ENCODE peak calls at places on chromosomes 7 and 10, in seven cellular contexts. O, H, W, R, I, J and P are unnamed samples.

GRCh38 chr7:159117366-159118219 is 27.1 kb downstream of the VIPR2 start:
- DNase-seq in J (no peak), O (peak; percentile 48), I (no peak), R (no peak), W (peak; percentile 49), H (no peak), P (no peak)

GRCh38 chr10:21791276-21791675 is 212.3 kb downstream of the DNAJC1 start:
- DNase-seq in J (no peak), I (no peak), O (no peak), W (no peak), H (no peak), R (no peak), P (no peak)

GRCh38 chr10:98748298-98748697 is 301.6 kb upstream of the HPS1 start:
- DNase-seq in W (no peak), H (no peak), I (no peak), O (peak; percentile 65), J (no peak), R (no peak), P (no peak)

GRCh38 chr7:154646126-154647013 is 356.6 kb downstream of the PAXIP1 start:
- DNase-seq in J (peak; percentile 94), W (no peak), R (no peak), H (no peak), I (no peak), O (no peak), P (no peak)

GRCh38 chr7:103857435-103857834 is 132.0 kb downstream of the RELN start:
- DNase-seq in O (peak; percentile 60), R (no peak), H (no peak), J (no peak), W (no peak), I (no peak), P (no peak)

GRCh38 chr7:91082854-91083495 is 181.3 kb upstream of the FZD1 start:
- DNase-seq in R (no peak), O (no peak), H (no peak), W (no peak), I (no peak), J (peak; percentile 23), P (peak; percentile 39)

GRCh38 chr10:118798186-118798811 is 43.5 kb upstream of the CACUL1 start:
- DNase-seq in W (no peak), I (no peak), H (no peak), R (no peak), O (no peak), J (peak; percentile 63), P (no peak)

GRCh38 chr7:114630186-114630824 is 215.7 kb downstream of the FOXP2 start:
- DNase-seq in J (no peak), H (no peak), O (no peak), R (no peak), W (no peak), I (no peak), P (no peak)

GRCh38 chr7:108335264-108335918 is 120.8 kb downstream of the NRCAM start:
- DNase-seq in I (no peak), H (no peak), R (no peak), O (no peak), W (no peak), J (peak; percentile 16), P (no peak)

GRCh38 chr7:124027236-124027635 is 5.6 kb downstream of the TMEM229A start:
- DNase-seq in I (no peak), W (no peak), H (no peak), R (no peak), O (no peak), J (no peak), P (no peak)

GRCh38 chr10:121262774-121263406 is 335.4 kb downstream of the FGFR2 start:
- DNase-seq in I (no peak), O (no peak), R (no peak), H (no peak), W (no peak), J (no peak), P (no peak)

DNA sequence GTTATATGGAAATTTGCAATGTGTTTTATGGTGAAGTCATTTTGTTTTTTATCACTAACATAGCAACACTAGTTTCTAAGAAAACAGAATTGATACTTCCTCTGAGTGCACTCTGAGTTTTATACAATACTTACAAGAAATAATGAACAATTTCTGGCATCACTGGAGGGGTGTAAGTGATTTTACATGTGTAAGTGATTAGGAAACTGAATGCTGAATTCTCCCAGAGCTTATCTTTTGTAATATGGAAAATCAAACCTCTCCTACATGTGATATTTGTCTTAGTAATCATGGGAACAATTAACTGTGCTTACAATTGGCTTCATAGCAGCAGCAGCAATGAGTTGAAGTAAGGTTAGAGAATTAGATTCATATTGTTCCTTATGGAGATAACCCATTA is 37.5 kb downstream of the SEMA3C start:
- DNase-seq in J (no peak), W (no peak), H (no peak), R (no peak), I (no peak), O (no peak), P (no peak)
- H3K4me1 ChIP-seq in J (peaks cover 39% of the 10 kb centered on the region), W (no peaks in the 10 kb centered on the region), H (peaks cover 51% of the 10 kb centered on the region), R (no peaks in the 10 kb centered on the region), I (peaks cover 4% of the 10 kb centered on the region), O (no peaks in the 10 kb centered on the region), P (no peaks in the 10 kb centered on the region)

DNA sequence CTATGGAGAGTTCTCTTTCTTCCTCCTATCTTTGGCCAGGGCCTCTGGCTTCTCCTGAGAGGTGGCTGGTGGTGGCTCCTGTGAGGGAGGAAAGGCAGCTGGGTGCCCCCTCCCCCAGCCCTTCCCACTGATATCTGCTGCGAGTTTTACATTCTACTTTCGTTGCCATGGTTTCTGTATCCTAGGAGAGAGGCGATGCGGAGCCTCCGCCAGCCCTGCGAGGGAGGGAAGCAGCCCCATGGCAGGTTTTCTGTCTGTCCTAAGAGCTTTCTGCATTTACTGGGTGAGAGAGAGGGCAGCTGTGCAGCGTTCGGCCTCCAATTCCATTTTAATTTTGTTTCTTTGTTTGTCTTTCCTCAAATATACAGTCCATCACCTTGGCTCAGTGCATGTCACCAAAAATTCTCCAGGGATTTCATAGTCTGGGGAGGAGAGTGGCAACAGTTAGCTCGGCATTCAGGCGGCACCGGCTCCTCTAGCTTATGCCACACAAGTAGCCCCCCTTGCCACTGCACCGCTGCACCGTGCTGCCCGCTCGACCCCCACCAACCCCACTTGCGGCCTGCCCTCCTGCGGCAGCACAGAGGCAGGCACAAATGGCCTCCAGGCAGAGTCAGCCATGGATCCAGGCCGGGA is 20.4 kb downstream of the DNAJB12 start:
- DNase-seq in J (peak; percentile 72), O (peak; percentile 78), R (peak; percentile 32), W (no peak), H (peak; percentile 16), I (no peak), P (peak; percentile 37)
- H3K27ac ChIP-seq in J (no peak overlapping the region), O (peak overlapping the region; percentile 97), R (peak overlapping the region; percentile 44), W (peak overlapping the region; percentile 94), H (peak overlapping the region; percentile 95), I (no peak overlapping the region), P (peak overlapping the region; percentile 79)

GRCh38 chr10:125125951-125126735 is 34.2 kb downstream of the CTBP2 start:
- DNase-seq in R (no peak), H (no peak), W (peak; percentile 59), O (no peak), I (no peak), J (no peak), P (no peak)

GRCh38 chr10:125123363-125124113 is 36.8 kb downstream of the CTBP2 start:
- DNase-seq in R (no peak), I (peak; percentile 84), H (peak; percentile 89), W (peak; percentile 83), O (no peak), J (peak; percentile 72), P (no peak)

GRCh38 chr10:125124907-125125306 is 35.5 kb downstream of the CTBP2 start:
- DNase-seq in H (no peak), W (peak; percentile 28), I (no peak), J (no peak), O (no peak), R (no peak), P (no peak)

GRCh38 chr10:125122566-125122965 is 37.8 kb downstream of the CTBP2 start:
- DNase-seq in H (no peak), J (no peak), R (no peak), W (peak; percentile 11), O (no peak), I (no peak), P (no peak)

GRCh38 chr10:125124114-125124486 is 36.3 kb downstream of the CTBP2 start:
- DNase-seq in I (no peak), O (no peak), W (no peak), H (no peak), J (no peak), R (no peak), P (no peak)
- H3K4me1 ChIP-seq in I (peaks cover 4% of the 10 kb centered on the region), O (peaks cover 3% of the 10 kb centered on the region), W (peaks cover 30% of the 10 kb centered on the region), H (peaks cover 100% of the 10 kb centered on the region), J (peaks cover 16% of the 10 kb centered on the region), R (no peaks in the 10 kb centered on the region), P (no peaks in the 10 kb centered on the region)

DNA sequence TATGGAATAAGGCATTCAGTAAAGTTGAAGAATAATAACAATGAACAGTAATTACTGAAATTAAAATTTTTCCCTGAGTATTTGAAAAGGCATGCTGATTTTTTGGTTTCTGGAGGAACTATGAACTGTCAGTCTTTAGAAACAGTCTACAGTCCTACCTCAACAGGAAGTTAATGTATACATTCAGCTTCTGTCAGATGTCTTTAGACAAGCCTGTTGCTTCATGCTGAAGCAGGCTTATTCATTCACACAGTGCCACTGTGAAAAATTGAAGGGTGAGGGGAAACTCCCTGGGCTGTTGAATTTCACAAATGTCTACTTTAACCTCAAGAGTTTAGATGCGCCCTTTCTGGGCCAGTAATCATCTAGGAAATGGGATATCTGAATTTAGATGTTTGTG is 3.5 kb downstream of the NRF1 start:
- DNase-seq in R (no peak), O (no peak), J (no peak), W (no peak), H (no peak), I (no peak), P (no peak)
- H3K27ac ChIP-seq in R (no peak overlapping the region), O (no peak overlapping the region), J (no peak overlapping the region), W (no peak overlapping the region), H (no peak overlapping the region), I (no peak overlapping the region), P (no peak overlapping the region)

GRCh38 chr7:99344061-99344647 is 18.5 kb downstream of the ARPC1A start:
- DNase-seq in J (no peak), H (no peak), R (no peak), W (no peak), I (no peak), O (no peak), P (no peak)
- H3K4me1 ChIP-seq in J (no peaks in the 10 kb centered on the region), H (peaks cover 12% of the 10 kb centered on the region), R (no peaks in the 10 kb centered on the region), W (no peaks in the 10 kb centered on the region), I (no peaks in the 10 kb centered on the region), O (no peaks in the 10 kb centered on the region), P (no peaks in the 10 kb centered on the region)

DNA sequence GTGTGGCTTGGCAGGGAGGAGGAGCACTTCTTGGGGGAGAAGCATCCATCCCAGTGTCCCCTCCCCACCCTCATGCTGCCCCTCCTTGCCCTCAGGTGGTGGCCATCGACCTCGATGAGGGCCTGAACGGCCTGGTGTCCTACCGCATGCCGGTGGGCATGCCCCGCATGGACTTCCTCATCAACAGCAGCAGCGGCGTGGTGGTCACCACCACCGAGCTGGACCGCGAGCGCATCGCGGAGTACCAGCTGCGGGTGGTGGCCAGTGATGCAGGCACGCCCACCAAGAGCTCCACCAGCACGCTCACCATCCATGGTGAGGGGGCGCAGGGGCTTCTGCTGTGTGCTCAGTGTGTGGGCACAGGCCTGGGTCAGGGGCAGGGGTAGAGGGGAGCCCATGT is 14.8 kb downstream of the C10orf105 start:
- DNase-seq in R (no peak), W (no peak), J (no peak), I (no peak), H (no peak), O (no peak), P (no peak)
- H3K27ac ChIP-seq in R (no peak overlapping the region), W (no peak overlapping the region), J (no peak overlapping the region), I (no peak overlapping the region), H (no peak overlapping the region), O (no peak overlapping the region), P (no peak overlapping the region)

GRCh38 chr7:28068811-28069216 is 111.8 kb downstream of the JAZF1 start:
- DNase-seq in H (no peak), J (no peak), W (no peak), I (no peak), R (no peak), O (no peak), P (no peak)
- H3K4me1 ChIP-seq in H (peaks cover 31% of the 10 kb centered on the region), J (no peaks in the 10 kb centered on the region), W (peaks cover 10% of the 10 kb centered on the region), I (peaks cover 5% of the 10 kb centered on the region), R (no peaks in the 10 kb centered on the region), O (no peaks in the 10 kb centered on the region), P (no peaks in the 10 kb centered on the region)